ENCODE peak calls at places on chromosomes 6 and 20, in eight cellular contexts. D, O, K, A, M, N, F and W are unnamed samples.

GRCh38 chr6:112049996-112050395 is 3.9 kb upstream of the CCN6 start:
- DNase-seq in M (no peak), F (no peak), O (no peak), K (no peak), D (no peak), N (no peak), A (no peak), W (no peak)

GRCh38 chr6:57198926-57199636 is 23.0 kb downstream of the RAB23 start:
- DNase-seq in K (no peak), N (no peak), M (no peak), A (no peak), F (no peak), O (no peak), D (no peak), W (no peak)

GRCh38 chr6:52590634-52590985 is 13.8 kb upstream of the TRAM2 start:
- DNase-seq in M (no peak), F (no peak), D (no peak), A (peak), K (no peak), O (no peak), N (no peak), W (no peak)

GRCh38 chr6:20572940-20573339 is 38.7 kb downstream of the CDKAL1 start:
- DNase-seq in F (no peak), A (peak), D (no peak), M (no peak), N (no peak), K (no peak), O (peak), W (peak)

GRCh38 chr6:141946502-141946901 is 186.2 kb upstream of the GJE1 start:
- DNase-seq in N (no peak), D (no peak), K (no peak), M (no peak), F (no peak), O (no peak), A (no peak), W (no peak)

GRCh38 chr20:38857703-38858102 is 52.2 kb downstream of the PPP1R16B start:
- DNase-seq in K (no peak), O (no peak), A (no peak), D (no peak), F (no peak), N (no peak), M (no peak), W (no peak)

GRCh38 chr20:50695144-50695872 is 4.0 kb upstream of the RIPOR3 start:
- DNase-seq in K (no peak), F (no peak), N (no peak), O (no peak), D (no peak), A (no peak), M (no peak), W (no peak)

GRCh38 chr6:37525460-37526357 is 26.0 kb upstream of the CCDC167 start:
- DNase-seq in A (peak), K (no peak), M (no peak), O (no peak), N (no peak), D (no peak), F (no peak), W (peak)

GRCh38 chr20:48238781-48239180 is 453.5 kb upstream of the SULF2 start:
- DNase-seq in O (no peak), M (no peak), N (no peak), A (no peak), F (no peak), D (no peak), K (no peak), W (no peak)

GRCh38 chr6:71404145-71404966 is 115.7 kb downstream of the OGFRL1 start:
- DNase-seq in K (no peak), N (no peak), M (no peak), D (no peak), A (peak), F (no peak), O (peak), W (peak)

GRCh38 chr6:8130399-8130798 is 28.1 kb upstream of the EEF1E1 start:
- DNase-seq in D (no peak), A (no peak), K (no peak), N (no peak), O (no peak), F (no peak), M (no peak), W (no peak)

GRCh38 chr6:123716506-123716905 is 79.8 kb upstream of the TRDN start:
- DNase-seq in K (no peak), F (no peak), O (peak), N (no peak), D (no peak), M (no peak), A (no peak), W (no peak)

GRCh38 chr6:144346719-144347446 is 61.7 kb downstream of the UTRN start:
- DNase-seq in A (peak), M (no peak), O (peak), F (no peak), N (no peak), K (no peak), D (no peak), W (peak)

GRCh38 chr20:47334022-47334551 is 22.4 kb downstream of the ZMYND8 start:
- DNase-seq in D (no peak), M (no peak), N (no peak), O (peak), K (peak), A (peak), F (no peak), W (peak)

GRCh38 chr20:58073945-58074920 is 154.2 kb downstream of the ANKRD60 start:
- DNase-seq in K (no peak), N (no peak), F (no peak), A (peak), O (peak), M (no peak), D (no peak), W (no peak)

GRCh38 chr20:1119524-1119923 is 1.1 kb downstream of the PSMF1 start:
- DNase-seq in A (no peak), O (no peak), K (no peak), D (no peak), M (no peak), N (no peak), F (no peak), W (no peak)

GRCh38 chr6:170267688-170268087 is 23.2 kb downstream of the DLL1 start:
- DNase-seq in D (no peak), O (no peak), F (no peak), A (no peak), M (no peak), K (peak), N (no peak), W (no peak)

GRCh38 chr6:170006524-170007467 is 255.4 kb downstream of the ERMARD start:
- DNase-seq in D (no peak), O (no peak), A (no peak), F (peak), M (no peak), N (no peak), K (no peak), W (no peak)

GRCh38 chr6:136284909-136285308 is 4.7 kb downstream of the BCLAF1 start:
- DNase-seq in N (no peak), F (no peak), M (no peak), K (no peak), D (no peak), A (no peak), O (peak), W (peak)

GRCh38 chr6:106083618-106084017 is 2.5 kb upstream of the PRDM1 start:
- DNase-seq in D (no peak), F (no peak), N (no peak), A (no peak), K (no peak), M (no peak), O (no peak), W (no peak)

GRCh38 chr20:47963022-47963421 is 177.7 kb upstream of the SULF2 start:
- DNase-seq in N (no peak), D (no peak), F (peak), M (no peak), O (no peak), A (no peak), K (no peak), W (no peak)

GRCh38 chr6:94636780-94637385 is 940.5 kb upstream of the MANEA start:
- DNase-seq in A (no peak), D (no peak), K (no peak), F (no peak), M (no peak), O (peak), N (no peak), W (peak)

GRCh38 chr6:40799296-40800020 is 212.3 kb upstream of the LRFN2 start:
- DNase-seq in A (no peak), N (no peak), F (no peak), K (no peak), M (no peak), D (no peak), O (no peak), W (no peak)

GRCh38 chr6:106916891-106917290 is 57.6 kb downstream of the CD24 start:
- DNase-seq in K (no peak), D (no peak), A (no peak), F (no peak), N (no peak), M (no peak), O (no peak), W (no peak)

GRCh38 chr20:39524371-39524911 is 562.3 kb downstream of the DHX35 start:
- DNase-seq in N (no peak), D (no peak), F (no peak), O (peak), A (no peak), K (no peak), M (no peak), W (no peak)

GRCh38 chr6:33983109-33983475 is 162.8 kb downstream of the GRM4 start:
- DNase-seq in K (peak), N (no peak), D (no peak), F (no peak), M (no peak), A (no peak), O (peak), W (peak)

GRCh38 chr6:113276631-113277030 is 580.5 kb upstream of the MARCKS start:
- DNase-seq in K (no peak), M (no peak), O (no peak), D (no peak), F (no peak), N (no peak), A (no peak), W (no peak)

GRCh38 chr6:138765896-138766487 is 7.6 kb upstream of the CCDC28A start:
- DNase-seq in K (no peak), N (no peak), F (peak), M (no peak), D (no peak), A (peak), O (peak), W (peak)

GRCh38 chr6:23091795-23092194 is 522.4 kb downstream of the HDGFL1 start:
- DNase-seq in N (no peak), M (no peak), A (no peak), F (no peak), D (no peak), K (no peak), O (no peak), W (no peak)

GRCh38 chr20:48921168-48921882 is at the start of gene ARFGEF2:
- DNase-seq in N (peak), O (peak), D (peak), F (peak), A (peak), K (peak), M (peak), W (peak)

GRCh38 chr6:104607501-104607900 is 252.2 kb downstream of the HACE1 start:
- DNase-seq in A (no peak), D (no peak), O (no peak), F (no peak), N (no peak), K (no peak), M (no peak), W (no peak)

GRCh38 chr20:51335329-51335841 is 207.1 kb downstream of the NFATC2 start:
- DNase-seq in O (peak), D (no peak), K (no peak), F (no peak), A (peak), N (no peak), M (no peak), W (peak)

GRCh38 chr20:58575776-58576589 is 60.8 kb upstream of the APCDD1L start:
- DNase-seq in F (no peak), M (no peak), K (no peak), O (no peak), A (no peak), D (no peak), N (no peak), W (no peak)

GRCh38 chr6:90028080-90028778 is 134.0 kb downstream of the GJA10 start:
- DNase-seq in O (no peak), N (no peak), M (no peak), A (no peak), K (no peak), D (no peak), F (no peak), W (no peak)

GRCh38 chr6:43627008-43627825 is 1.8 kb downstream of the GTPBP2 start:
- DNase-seq in M (no peak), K (peak), A (peak), O (peak), F (no peak), N (peak), D (peak), W (peak)

GRCh38 chr6:133918208-133918930 is 29.5 kb downstream of the TCF21 start:
- DNase-seq in A (no peak), N (no peak), O (peak), K (no peak), M (no peak), F (peak), D (no peak), W (no peak)

GRCh38 chr20:61042501-61043385 is 209.3 kb upstream of the CDH4 start:
- DNase-seq in O (peak), D (no peak), A (no peak), M (no peak), F (no peak), K (no peak), N (no peak), W (no peak)

GRCh38 chr6:27795697-27796494 is 116.3 kb downstream of the OR2B2 start:
- DNase-seq in K (no peak), A (peak), M (peak), D (no peak), O (peak), F (peak), N (no peak), W (peak)